ENCODE peak calls at places on chromosomes 12 and 14, in eight cellular contexts. M is CD8-positive, alpha-beta T cell; I is spleen; U is endodermal cell; L is tibial nerve; Z is heart left ventricle; N is H9; T is left lung. W is an unnamed sample.

GRCh38 chr14:24081739-24082204 is 10.4 kb downstream of the CPNE6 start:
- DNase-seq in N (no peak), Z (no peak), I (no peak), U (no peak), T (no peak), M (no peak), L (no peak), W (no peak)

GRCh38 chr14:56342419-56342901 is 224.2 kb downstream of the PELI2 start:
- DNase-seq in Z (no peak), T (no peak), N (no peak), L (no peak), U (no peak), I (no peak), M (no peak), W (no peak)

GRCh38 chr12:65895759-65896656 is 71.7 kb downstream of the HMGA2 start:
- DNase-seq in I (no peak), T (no peak), M (no peak), Z (no peak), L (no peak), N (peak; percentile 56), U (peak; percentile 72), W (no peak)

GRCh38 chr12:106769078-106769477 is 5.4 kb upstream of the RIC8B start:
- DNase-seq in T (no peak), L (no peak), M (no peak), U (peak; percentile 86), Z (no peak), I (no peak), N (peak; percentile 53), W (no peak)

GRCh38 chr14:75978249-75978731 is 3.5 kb downstream of the TGFB3 start:
- DNase-seq in L (no peak), T (no peak), I (peak; percentile 79), M (peak; percentile 55), N (no peak), U (peak; percentile 56), Z (no peak), W (no peak)

GRCh38 chr14:89255852-89256251 is 161.2 kb downstream of the FOXN3 start:
- DNase-seq in M (no peak), Z (no peak), N (no peak), T (no peak), U (no peak), I (no peak), L (no peak), W (no peak)

GRCh38 chr12:58919271-58920101 is 818 bp downstream of the LRIG3 start:
- DNase-seq in Z (peak; percentile 44), T (peak; percentile 43), I (peak; percentile 75), N (peak; percentile 40), L (peak; percentile 23), U (peak; percentile 70), M (no peak), W (no peak)

GRCh38 chr12:69475237-69475984 is 5.2 kb downstream of the FRS2 start:
- DNase-seq in I (no peak), U (no peak), L (no peak), M (no peak), T (no peak), Z (no peak), N (no peak), W (no peak)

GRCh38 chr14:58788655-58789054 is 150.9 kb downstream of the DACT1 start:
- DNase-seq in N (no peak), M (no peak), U (no peak), L (no peak), T (no peak), Z (no peak), I (no peak), W (no peak)

GRCh38 chr14:65206448-65207096 is 104.3 kb upstream of the MAX start:
- DNase-seq in Z (no peak), U (no peak), T (no peak), L (no peak), I (no peak), N (no peak), M (no peak), W (no peak)

GRCh38 chr12:11171953-11172675 is 1.1 kb downstream of the SMIM10L1 start:
- DNase-seq in Z (no peak), U (no peak), L (no peak), I (no peak), T (no peak), M (no peak), N (no peak), W (no peak)

GRCh38 chr12:66648336-66648735 is 30.5 kb downstream of the GRIP1 start:
- DNase-seq in I (no peak), Z (no peak), M (no peak), L (no peak), T (no peak), N (no peak), U (no peak), W (no peak)

GRCh38 chr12:33438890-33439586 is 581 bp downstream of the SYT10 start:
- DNase-seq in Z (peak; percentile 55), N (peak; percentile 67), U (peak; percentile 87), I (peak; percentile 64), M (no peak), L (no peak), T (no peak), W (no peak)

GRCh38 chr12:24975425-24975824 is 26.5 kb upstream of the BCAT1 start:
- DNase-seq in I (no peak), N (no peak), M (no peak), U (no peak), L (no peak), T (no peak), Z (no peak), W (no peak)

GRCh38 chr12:76422154-76422877 is 74.1 kb upstream of the BBS10 start:
- DNase-seq in T (no peak), U (no peak), I (no peak), M (no peak), N (no peak), L (no peak), Z (no peak), W (no peak)

GRCh38 chr12:108612788-108613282 is 15.0 kb upstream of the TMEM119 start:
- DNase-seq in L (no peak), I (no peak), U (peak; percentile 91), M (no peak), T (no peak), Z (no peak), N (peak; percentile 86), W (no peak)

GRCh38 chr14:22870811-22871199 is 735 bp upstream of the LRP10 start:
- DNase-seq in N (no peak), U (no peak), I (no peak), M (no peak), T (no peak), L (no peak), Z (no peak), W (no peak)

GRCh38 chr12:113230315-113231274 is 9.3 kb downstream of the TPCN1 start:
- DNase-seq in M (no peak), T (peak; percentile 30), L (no peak), N (no peak), I (peak; percentile 59), U (no peak), Z (no peak), W (no peak)

GRCh38 chr12:129080413-129080812 is 227.1 kb downstream of the GLT1D1 start:
- DNase-seq in Z (no peak), T (no peak), L (no peak), N (no peak), M (no peak), U (peak; percentile 30), I (no peak), W (no peak)
- H3K9me3 ChIP-seq in Z (no peaks in the 10 kb centered on the region), T (no peaks in the 10 kb centered on the region), L (peaks cover 11% of the 10 kb centered on the region), N (no peaks in the 10 kb centered on the region), M (no peaks in the 10 kb centered on the region), U (no peaks in the 10 kb centered on the region), I (no peaks in the 10 kb centered on the region), W (no peaks in the 10 kb centered on the region)

DNA sequence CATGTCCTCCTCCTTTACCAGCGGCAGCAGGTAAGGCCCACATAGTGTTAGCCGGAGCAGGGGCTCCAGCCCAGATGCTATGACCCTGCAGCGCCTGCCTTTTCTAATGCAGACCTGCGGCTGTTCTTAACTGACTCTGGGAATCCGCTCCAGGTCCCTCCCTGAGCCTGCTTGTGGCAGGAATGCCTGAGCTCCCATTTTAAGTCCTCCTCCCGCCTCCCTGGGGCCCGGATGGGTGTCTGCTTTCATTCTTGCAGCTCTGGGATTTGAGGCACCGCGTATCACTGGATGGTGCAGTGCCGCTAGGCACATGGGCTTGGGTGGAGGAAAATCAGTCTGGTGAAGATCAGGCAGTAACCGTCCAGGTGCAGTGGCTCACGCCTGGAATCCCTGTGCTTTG is 7.6 kb downstream of the TSPAN9 start:
- DNase-seq in N (peak; percentile 94), T (no peak), I (peak; percentile 54), M (no peak), U (peak; percentile 95), Z (peak; percentile 64), L (no peak), W (no peak)
- H3K9me3 ChIP-seq in N (no peaks in the 10 kb centered on the region), T (no peaks in the 10 kb centered on the region), I (no peaks in the 10 kb centered on the region), M (no peaks in the 10 kb centered on the region), U (no peaks in the 10 kb centered on the region), Z (no peaks in the 10 kb centered on the region), L (no peaks in the 10 kb centered on the region), W (no peaks in the 10 kb centered on the region)

DNA sequence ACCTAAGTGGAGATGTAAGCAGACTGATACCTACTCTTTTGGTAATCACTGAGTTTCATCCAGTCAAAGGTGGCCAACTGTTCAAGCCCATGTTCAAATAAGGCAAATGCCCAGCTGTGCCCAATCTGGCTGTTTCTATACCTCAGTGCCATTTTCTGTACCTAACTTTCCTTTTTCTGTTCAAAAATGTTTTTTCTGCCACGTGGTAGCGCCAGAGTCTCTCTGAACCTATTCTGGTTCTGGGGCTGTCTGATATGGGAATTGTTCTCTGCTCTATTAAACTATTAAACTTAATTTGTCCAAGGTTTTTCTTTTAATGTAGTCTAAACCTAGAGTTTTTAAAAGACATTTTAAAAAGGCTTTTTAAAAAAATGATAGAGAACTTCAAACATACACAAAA is 391.2 kb downstream of the NOVA1 start:
- DNase-seq in N (no peak), Z (no peak), M (no peak), L (no peak), U (no peak), I (no peak), T (no peak), W (no peak)
- H3K9me3 ChIP-seq in N (no peaks in the 10 kb centered on the region), Z (no peaks in the 10 kb centered on the region), M (no peaks in the 10 kb centered on the region), L (no peaks in the 10 kb centered on the region), U (peaks cover 12% of the 10 kb centered on the region), I (no peaks in the 10 kb centered on the region), T (no peaks in the 10 kb centered on the region), W (no peaks in the 10 kb centered on the region)

GRCh38 chr14:26820578-26820977 is 222.7 kb upstream of the NOVA1 start:
- DNase-seq in T (no peak), I (no peak), L (no peak), U (no peak), Z (no peak), M (no peak), N (no peak), W (no peak)
- H3K9me3 ChIP-seq in T (no peaks in the 10 kb centered on the region), I (no peaks in the 10 kb centered on the region), L (no peaks in the 10 kb centered on the region), U (no peaks in the 10 kb centered on the region), Z (no peaks in the 10 kb centered on the region), M (no peaks in the 10 kb centered on the region), N (no peaks in the 10 kb centered on the region), W (no peaks in the 10 kb centered on the region)

GRCh38 chr14:106610691-106611090 is 1084.3 kb downstream of the TMEM121 start:
- DNase-seq in M (no peak), U (no peak), N (no peak), Z (no peak), L (no peak), T (no peak), I (no peak), W (no peak)

GRCh38 chr14:106613256-106613655 is 1086.9 kb downstream of the TMEM121 start:
- DNase-seq in M (no peak), I (no peak), Z (no peak), N (no peak), T (no peak), U (no peak), L (no peak), W (no peak)
- H3K9me3 ChIP-seq in M (no peaks in the 10 kb centered on the region), I (no peaks in the 10 kb centered on the region), Z (no peaks in the 10 kb centered on the region), N (peaks cover 97% of the 10 kb centered on the region), T (no peaks in the 10 kb centered on the region), U (peaks cover 83% of the 10 kb centered on the region), L (no peaks in the 10 kb centered on the region), W (no peaks in the 10 kb centered on the region)

GRCh38 chr12:72815421-72815820 is 543.3 kb downstream of the TRHDE start:
- DNase-seq in M (no peak), U (no peak), L (no peak), I (no peak), Z (no peak), T (no peak), N (no peak), W (no peak)
- H3K9me3 ChIP-seq in M (no peaks in the 10 kb centered on the region), U (peaks cover 78% of the 10 kb centered on the region), L (peaks cover 29% of the 10 kb centered on the region), I (peaks cover 4% of the 10 kb centered on the region), Z (peaks cover 10% of the 10 kb centered on the region), T (no peaks in the 10 kb centered on the region), N (no peaks in the 10 kb centered on the region), W (no peaks in the 10 kb centered on the region)

W was measured in T-helper 17 cell.